ENCODE peak calls at places on chromosome 16, in eight cellular contexts. U, D, X, N, T, Q, A and M are unnamed samples.

GRCh38 chr16:3467920-3468319 is 24.4 kb downstream of the NAA60 start:
- DNase-seq in A (peak), D (no peak), X (peak), N (no peak), T (no peak), U (no peak), Q (no peak), M (peak)

GRCh38 chr16:56190903-56191806 is at the start of gene GNAO1:
- DNase-seq in T (peak), N (peak), Q (no peak), X (peak), D (peak), U (no peak), A (no peak), M (no peak)

GRCh38 chr16:65212240-65212639 is 90.4 kb upstream of the CDH11 start:
- DNase-seq in T (no peak), D (no peak), U (no peak), Q (no peak), X (no peak), N (no peak), A (no peak), M (no peak)

GRCh38 chr16:2963074-2963610 is 933 bp upstream of the KREMEN2 start:
- DNase-seq in D (peak), U (no peak), N (peak), X (no peak), A (no peak), Q (no peak), T (no peak), M (no peak)

GRCh38 chr16:57720142-57720575 is 15.4 kb upstream of the KATNB1 start:
- DNase-seq in A (peak), U (peak), D (no peak), N (peak), T (peak), Q (peak), X (peak), M (peak)

GRCh38 chr16:81440888-81441663 is 3.5 kb upstream of the CMIP start:
- DNase-seq in D (no peak), A (no peak), X (no peak), U (no peak), T (no peak), Q (no peak), N (no peak), M (no peak)

GRCh38 chr16:55056585-55057520 is 126.2 kb downstream of the IRX5 start:
- DNase-seq in X (peak), D (peak), T (peak), U (no peak), A (no peak), N (no peak), Q (no peak), M (no peak)

GRCh38 chr16:16907089-16907488 is 528.1 kb downstream of the NPIPA7 start:
- DNase-seq in T (no peak), U (no peak), X (no peak), D (no peak), Q (no peak), N (no peak), A (no peak), M (no peak)

GRCh38 chr16:21162661-21163151 is 4.2 kb downstream of the LDAF1 start:
- DNase-seq in Q (no peak), D (no peak), A (no peak), X (no peak), U (no peak), N (no peak), T (no peak), M (no peak)

GRCh38 chr16:74261068-74261467 is 35.5 kb upstream of the PSMD7 start:
- DNase-seq in A (no peak), X (no peak), D (no peak), N (no peak), T (no peak), U (no peak), Q (no peak), M (no peak)

GRCh38 chr16:67879936-67880335 is 4.7 kb upstream of the NRN1L start:
- DNase-seq in A (no peak), T (no peak), Q (no peak), D (no peak), X (no peak), N (no peak), U (no peak), M (no peak)

GRCh38 chr16:88558457-88559442 is 11.5 kb upstream of the ZC3H18 start:
- DNase-seq in A (peak), U (no peak), T (peak), X (peak), Q (no peak), D (no peak), N (peak), M (peak)
- TF ChIP-seq CTCF in A (peak), U (peak), T (peak), X (peak), Q (peak), D (peak), N (peak), M (peak)

GRCh38 chr16:87339086-87339723 is 22.0 kb upstream of the C16orf95 start:
- DNase-seq in A (no peak), T (no peak), U (no peak), D (peak), X (no peak), N (no peak), Q (no peak), M (no peak)

GRCh38 chr16:87342504-87342903 is 25.3 kb upstream of the C16orf95 start:
- DNase-seq in A (no peak), U (no peak), D (peak), Q (no peak), N (no peak), T (no peak), X (no peak), M (no peak)

GRCh38 chr16:87337247-87337646 is 20.1 kb upstream of the C16orf95 start:
- DNase-seq in N (no peak), D (no peak), U (peak), Q (no peak), A (no peak), T (no peak), X (no peak), M (no peak)

GRCh38 chr16:87338155-87338765 is 21.1 kb upstream of the C16orf95 start:
- DNase-seq in X (no peak), N (no peak), Q (no peak), A (no peak), T (no peak), U (no peak), D (peak), M (no peak)

GRCh38 chr16:87340198-87340597 is 23.0 kb upstream of the C16orf95 start:
- DNase-seq in T (no peak), D (no peak), N (no peak), X (no peak), Q (no peak), A (no peak), U (no peak), M (no peak)
- TF ChIP-seq CTCF in T (no peak), D (no peak), N (no peak), X (no peak), Q (no peak), A (no peak), U (no peak), M (no peak)

GRCh38 chr16:50490828-50491227 is 57.4 kb upstream of the NKD1 start:
- DNase-seq in T (no peak), N (no peak), Q (no peak), D (no peak), U (no peak), A (no peak), X (no peak), M (no peak)
- TF ChIP-seq CTCF in T (no peak), N (no peak), Q (no peak), D (no peak), U (no peak), A (no peak), X (no peak), M (no peak)

GRCh38 chr16:29011112-29011511 is 26.3 kb downstream of the LAT start:
- DNase-seq in U (no peak), T (no peak), X (no peak), Q (no peak), A (no peak), D (no peak), N (no peak), M (no peak)
- TF ChIP-seq CTCF in U (no peak), T (peak), X (no peak), Q (no peak), A (no peak), D (no peak), N (no peak), M (no peak)